ENCODE peak calls at places on chromosomes 12 and 14, in ten cellular contexts. M, G, O, F, X, C, H, L, N and A are unnamed samples.

GRCh38 chr14:64910847-64911495 is 3.3 kb upstream of the CHURC1 start:
- DNase-seq in G (no peak), N (peak), L (no peak), F (no peak), H (no peak), C (no peak), O (peak), M (no peak), X (no peak), A (no peak)

GRCh38 chr14:72049462-72049861 is 117.2 kb downstream of the RGS6 start:
- DNase-seq in X (no peak), C (no peak), M (no peak), O (no peak), H (no peak), N (no peak), L (no peak), F (no peak), G (no peak), A (no peak)

GRCh38 chr12:101594700-101595099 is at the start of gene MYBPC1:
- DNase-seq in L (no peak), N (no peak), F (no peak), C (no peak), M (no peak), X (no peak), G (peak), O (no peak), H (no peak), A (no peak)

GRCh38 chr12:67813509-67813908 is 165.0 kb downstream of the DYRK2 start:
- DNase-seq in H (no peak), L (no peak), F (no peak), C (no peak), O (no peak), N (peak), G (no peak), X (no peak), M (no peak), A (no peak)

GRCh38 chr12:96981053-96981452 is 74.0 kb downstream of the NEDD1 start:
- DNase-seq in X (no peak), C (no peak), F (no peak), G (no peak), N (peak), H (no peak), L (no peak), M (no peak), O (no peak), A (no peak)

GRCh38 chr14:87975636-87976035 is 17.3 kb downstream of the GALC start:
- DNase-seq in C (no peak), M (no peak), O (no peak), H (no peak), F (no peak), L (no peak), G (no peak), X (no peak), N (peak), A (no peak)

GRCh38 chr12:103169-103981 is 36.8 kb downstream of the IQSEC3 start:
- DNase-seq in F (no peak), X (no peak), O (no peak), G (no peak), M (no peak), L (no peak), C (no peak), N (no peak), H (no peak), A (no peak)

GRCh38 chr12:54701940-54702592 is 53.9 kb upstream of the DCD start:
- DNase-seq in M (no peak), L (no peak), N (peak), X (no peak), H (no peak), C (no peak), F (no peak), O (peak), G (no peak), A (no peak)

GRCh38 chr12:52992699-52993557 is 13.3 kb upstream of the EIF4B start:
- DNase-seq in L (no peak), M (no peak), F (peak), G (no peak), N (peak), X (no peak), O (peak), C (no peak), H (peak), A (peak)

GRCh38 chr12:16605666-16606116 is 271 bp downstream of the LMO3 start:
- DNase-seq in C (no peak), X (peak), G (no peak), L (no peak), M (peak), H (no peak), F (peak), O (peak), N (peak), A (no peak)

GRCh38 chr12:56808954-56809353 is 45.8 kb downstream of the HSD17B6 start:
- DNase-seq in G (no peak), O (no peak), X (no peak), M (no peak), C (no peak), F (no peak), H (no peak), N (no peak), L (no peak), A (no peak)

GRCh38 chr12:93778306-93778705 is 101.1 kb downstream of the CRADD start:
- DNase-seq in O (no peak), G (peak), L (no peak), F (peak), C (no peak), N (peak), M (peak), H (no peak), X (peak), A (no peak)

GRCh38 chr12:111570090-111570961 is 28.8 kb downstream of the ATXN2 start:
- DNase-seq in F (no peak), X (no peak), H (no peak), O (no peak), M (no peak), C (no peak), G (no peak), L (no peak), N (peak), A (no peak)

GRCh38 chr12:122850695-122851350 is 15.6 kb downstream of the HIP1R start:
- DNase-seq in N (peak), O (no peak), H (no peak), F (no peak), X (no peak), M (no peak), G (no peak), C (no peak), L (no peak), A (no peak)

GRCh38 chr12:39538679-39539104 is 80.9 kb downstream of the ABCD2 start:
- DNase-seq in G (no peak), F (no peak), N (no peak), L (no peak), O (no peak), X (no peak), M (no peak), C (no peak), H (no peak), A (no peak)

GRCh38 chr14:59969319-59969718 is 49.4 kb downstream of the LRRC9 start:
- DNase-seq in M (no peak), N (peak), L (no peak), F (no peak), H (no peak), G (no peak), O (peak), C (no peak), X (no peak), A (no peak)

GRCh38 chr12:54591001-54591591 is 2.6 kb upstream of the PPP1R1A start:
- DNase-seq in O (no peak), G (no peak), X (peak), N (peak), M (no peak), L (no peak), F (peak), H (no peak), C (no peak), A (no peak)

GRCh38 chr14:20295067-20295466 is 10.7 kb downstream of the TTC5 start:
- DNase-seq in M (no peak), F (no peak), L (no peak), X (no peak), H (no peak), N (no peak), G (no peak), C (no peak), O (no peak), A (no peak)

DNA sequence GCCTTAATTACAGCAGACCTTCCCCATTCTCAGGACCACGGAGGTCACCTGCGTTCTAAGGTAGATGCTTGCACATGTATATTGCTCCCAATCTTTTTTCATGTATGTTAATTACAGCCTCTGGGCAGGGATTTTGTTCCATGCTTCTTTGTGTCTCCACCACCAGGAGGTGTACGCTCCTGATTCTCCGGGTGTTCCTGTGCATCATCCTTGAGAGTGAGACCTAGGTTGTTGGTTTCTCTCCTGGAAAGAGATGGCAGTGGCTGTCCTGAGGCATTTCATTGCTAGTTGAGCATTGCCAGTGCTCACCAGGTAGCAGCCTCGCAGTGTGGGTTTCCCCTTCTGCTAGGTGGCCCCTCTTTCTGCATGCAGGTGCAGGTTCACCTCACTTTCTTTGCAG is 52.8 kb downstream of the KCNK13 start:
- DNase-seq in M (no peak), C (no peak), G (no peak), H (no peak), O (peak), F (no peak), N (no peak), L (no peak), X (no peak), A (no peak)
- TF ChIP-seq CTCF in M (no peak), C (no peak), G (no peak), H (no peak), O (peak), F (no peak), N (no peak), L (no peak), X (no peak), A (no peak)

GRCh38 chr14:85878874-85879273 is 348.9 kb downstream of the FLRT2 start:
- DNase-seq in N (no peak), F (no peak), H (no peak), L (no peak), O (no peak), G (no peak), C (no peak), X (no peak), M (no peak), A (no peak)
- TF ChIP-seq POLR2A in N (no peak), F (no peak), H (no peak), L (no peak), O (no peak), G (no peak), C (no peak), X (no peak), M (no peak), A (no peak)

DNA sequence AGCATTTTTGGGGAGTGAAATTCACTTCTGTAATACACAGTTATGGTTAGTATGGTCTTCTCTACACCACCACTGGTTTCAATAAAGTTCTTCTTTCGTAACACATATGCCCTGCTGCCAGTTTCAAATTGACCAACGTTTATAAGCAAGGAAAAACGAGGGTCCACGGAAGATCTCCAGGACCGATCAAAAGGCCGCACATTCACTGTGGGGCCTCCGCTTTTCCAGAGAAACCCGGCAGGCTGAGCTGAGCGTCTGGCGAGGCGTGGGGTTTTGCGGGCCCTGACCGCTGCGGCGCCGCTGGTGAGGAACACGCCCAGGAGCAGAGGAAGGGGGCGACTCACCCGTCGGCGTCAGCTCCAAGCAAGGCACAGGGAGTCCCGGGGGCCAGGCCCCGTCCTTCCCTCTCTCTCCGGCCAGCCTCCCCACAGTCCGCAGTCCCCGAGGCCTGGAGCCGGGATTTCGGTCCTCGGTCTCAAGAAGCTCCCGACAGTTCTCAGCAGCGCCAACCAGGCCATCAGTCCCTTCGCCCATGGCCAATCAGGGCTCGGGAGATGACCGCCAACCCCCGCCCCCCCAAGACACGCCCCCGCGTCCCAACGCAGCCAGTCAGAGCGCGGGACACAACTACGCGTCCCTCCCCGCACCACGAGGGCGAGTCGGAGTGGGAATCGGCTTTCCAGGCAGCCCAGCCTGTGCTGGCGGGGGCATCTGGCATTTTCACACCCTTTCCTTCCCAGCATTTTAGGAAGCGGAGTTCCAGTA is at the start of gene MTERF2:
- DNase-seq in N (peak), C (peak), H (peak), L (peak), O (peak), M (peak), F (peak), G (peak), X (peak), A (peak)
- TF ChIP-seq CTCF in N (no peak), C (no peak), H (no peak), L (no peak), O (peak), M (no peak), F (no peak), G (no peak), X (no peak), A (no peak)

GRCh38 chr12:7130791-7131501 is 775 bp downstream of the CLSTN3 start:
- DNase-seq in N (peak), L (no peak), F (peak), X (peak), G (no peak), O (no peak), M (peak), H (peak), C (no peak), A (no peak)

GRCh38 chr12:7130537-7130790 is 293 bp downstream of the CLSTN3 start:
- DNase-seq in M (no peak), H (no peak), O (no peak), F (no peak), X (no peak), L (no peak), N (no peak), G (no peak), C (no peak), A (no peak)

GRCh38 chr12:7128681-7129593 is at the start of gene RBP5:
- DNase-seq in L (no peak), O (no peak), N (no peak), M (peak), G (no peak), H (no peak), C (no peak), F (peak), X (peak), A (no peak)

GRCh38 chr12:7131502-7131866 is 1.3 kb downstream of the CLSTN3 start:
- DNase-seq in H (no peak), F (no peak), X (no peak), N (no peak), C (no peak), M (no peak), G (no peak), L (no peak), O (no peak), A (no peak)

DNA sequence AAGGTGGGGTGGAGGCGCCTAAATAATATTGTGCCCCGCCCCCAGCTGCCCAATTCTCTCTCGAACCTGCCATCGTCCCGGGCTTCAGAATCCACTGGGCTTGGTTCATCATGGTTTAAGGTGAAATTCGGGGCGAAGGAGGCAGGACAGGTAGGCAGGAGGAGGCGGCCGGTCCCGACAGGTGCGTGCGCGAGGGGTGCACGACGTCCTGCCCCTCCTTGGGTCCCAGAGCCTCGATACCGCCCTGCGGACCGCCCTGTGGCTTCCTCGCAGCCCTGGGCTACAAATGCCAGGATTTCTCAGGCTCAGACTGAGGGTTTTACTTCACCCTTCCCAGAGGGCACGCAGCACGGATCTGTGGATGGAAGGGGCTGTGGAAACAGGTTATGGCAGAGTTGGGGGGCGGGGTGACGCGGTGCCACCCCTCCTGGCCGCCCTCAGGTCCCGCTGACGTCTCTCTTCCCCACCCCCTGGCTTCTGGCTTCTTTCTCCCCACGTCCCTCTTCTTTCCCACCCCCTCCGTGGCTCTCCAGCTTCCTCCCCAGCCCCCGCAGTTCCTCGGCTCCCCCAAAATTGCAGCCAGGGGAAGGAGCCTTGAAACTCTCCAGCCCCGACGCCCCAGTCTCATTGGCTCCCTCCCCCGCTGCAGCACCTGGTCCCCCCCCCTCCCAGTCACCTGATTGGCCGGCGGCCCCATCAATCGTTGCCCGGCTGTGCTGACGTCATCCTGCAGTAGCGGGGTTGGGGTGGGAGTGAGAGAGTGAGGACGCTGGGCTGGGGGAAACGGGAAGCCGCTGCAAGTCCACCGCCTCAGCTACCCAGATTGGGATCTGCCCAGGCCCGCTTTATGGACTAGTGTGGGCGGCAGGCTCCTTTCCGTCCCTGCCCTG is at the start of gene CLSTN3:
- DNase-seq in M (peak), L (peak), O (peak), G (peak), N (peak), F (peak), C (no peak), X (peak), H (peak), A (peak)
- TF ChIP-seq POLR2A in M (peak), L (no peak), O (peak), G (peak), N (no peak), F (peak), C (no peak), X (peak), H (no peak), A (no peak)

DNA sequence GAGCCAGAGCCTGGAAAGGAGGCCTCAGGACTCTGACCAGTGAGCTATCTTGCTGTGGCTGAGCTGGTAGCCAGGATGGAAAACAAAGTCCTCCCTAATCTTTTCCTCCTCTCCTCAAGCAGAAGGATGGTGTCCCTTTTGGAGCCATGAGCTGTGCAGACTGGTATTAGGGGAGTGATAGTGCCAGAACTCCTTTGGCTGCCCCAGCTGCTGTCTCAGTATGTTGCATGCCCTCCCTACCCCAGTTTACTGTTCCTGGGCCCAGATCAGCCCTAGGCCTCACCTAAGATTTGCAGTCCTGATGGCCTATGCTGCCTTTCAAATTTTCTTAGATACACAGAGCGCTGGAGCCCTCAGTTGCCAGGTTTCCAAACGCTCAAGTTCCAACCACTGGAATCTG is 150.3 kb upstream of the ALG10B start:
- DNase-seq in F (no peak), H (no peak), L (no peak), C (no peak), N (no peak), X (no peak), M (no peak), O (no peak), G (no peak), A (no peak)
- TF ChIP-seq CTCF in F (no peak), H (no peak), L (no peak), C (no peak), N (no peak), X (no peak), M (no peak), O (no peak), G (no peak), A (no peak)

DNA sequence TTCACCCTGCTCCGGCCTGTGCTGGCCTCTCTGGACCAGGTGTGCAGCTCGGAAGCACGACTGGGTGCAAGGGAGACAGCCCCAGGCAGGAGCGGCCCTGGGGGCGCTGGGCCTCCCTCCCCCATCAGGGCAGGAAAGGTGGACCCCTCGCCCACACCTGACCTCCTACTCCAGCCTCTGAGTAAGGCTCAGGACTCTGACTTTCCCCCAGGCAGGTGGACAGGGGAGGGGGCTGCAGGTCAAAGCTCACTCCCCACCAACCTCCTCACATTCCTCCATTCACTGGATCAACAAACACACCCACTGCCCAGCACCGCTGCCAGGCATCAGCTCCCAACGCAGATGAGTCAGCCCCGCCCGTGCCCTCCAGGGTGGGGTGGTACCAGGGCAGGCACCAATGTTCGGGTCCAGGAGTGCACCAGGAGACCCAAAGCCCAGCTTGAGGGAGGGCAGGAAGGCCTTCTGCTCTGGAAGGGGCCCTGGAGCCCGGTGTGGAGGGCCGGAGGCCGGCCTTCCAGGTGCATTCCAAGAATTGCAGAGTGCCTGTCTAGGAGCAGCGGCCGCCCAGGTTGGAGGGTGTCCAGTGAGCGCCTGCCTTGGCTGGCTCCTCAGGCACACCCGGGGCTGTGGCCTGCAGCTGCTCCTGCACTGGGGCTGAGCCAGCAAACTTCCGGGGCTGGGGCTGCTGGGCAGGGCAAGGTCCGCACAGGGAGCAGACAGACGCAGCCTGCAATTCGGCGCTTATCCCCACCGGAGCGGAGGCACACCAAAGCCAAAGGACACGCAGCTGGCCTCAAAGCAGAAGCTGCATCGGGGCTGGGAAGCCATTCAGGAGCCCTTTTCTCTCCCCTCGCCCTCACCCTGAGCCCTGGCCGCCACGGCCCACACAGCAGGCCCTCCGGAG is 1.6 kb upstream of the INF2 start:
- DNase-seq in G (peak), C (no peak), M (peak), O (peak), H (peak), F (peak), L (peak), N (no peak), X (peak), A (peak)
- TF ChIP-seq POLR2A in G (peak), C (no peak), M (no peak), O (peak), H (peak), F (peak), L (no peak), N (no peak), X (peak), A (no peak)

GRCh38 chr12:82866946-82867345 is 180.2 kb downstream of the TMTC2 start:
- DNase-seq in G (no peak), F (no peak), M (no peak), X (no peak), H (no peak), N (no peak), C (no peak), O (no peak), L (no peak), A (no peak)
- TF ChIP-seq CTCF in G (no peak), F (no peak), M (no peak), X (no peak), H (no peak), N (no peak), C (no peak), O (no peak), L (no peak), A (no peak)

GRCh38 chr12:59668678-59669077 is 72.8 kb downstream of the SLC16A7 start:
- DNase-seq in M (no peak), F (no peak), C (no peak), X (no peak), N (no peak), G (no peak), H (no peak), L (no peak), O (no peak), A (no peak)

GRCh38 chr12:59677857-59678256 is 82.0 kb downstream of the SLC16A7 start:
- DNase-seq in L (no peak), C (no peak), H (peak), G (no peak), M (no peak), F (peak), X (no peak), N (no peak), O (no peak), A (no peak)

GRCh38 chr12:59672273-59672672 is 76.4 kb downstream of the SLC16A7 start:
- DNase-seq in O (no peak), F (no peak), X (no peak), N (no peak), L (no peak), G (no peak), C (no peak), H (no peak), M (no peak), A (no peak)
- TF ChIP-seq POLR2A in O (no peak), F (no peak), X (no peak), N (no peak), L (no peak), G (no peak), C (no peak), H (no peak), M (no peak), A (no peak)